ENCODE peak calls at places on chromosomes 4 and X, in four cellular contexts. H, Y, U and F are unnamed samples. For H3K4me1, the result is how much of the 10 kb centered on the place peaks cover.

GRCh38 chrX:56107320-56107719 is 124.8 kb upstream of the KLF8 start:
- DNase-seq in H (no peak), Y (no peak), U (no peak), F (no peak)

GRCh38 chr4:13543648-13544555 is at the start of gene NKX3-2:
- DNase-seq in H (no peak), Y (peak), U (no peak), F (no peak)

GRCh38 chr4:55079451-55080173 is 45.8 kb downstream of the KDR start:
- DNase-seq in H (no peak), Y (peak), U (no peak), F (no peak)

GRCh38 chr4:86497980-86498379 is 96.1 kb upstream of the PTPN13 start:
- DNase-seq in H (no peak), Y (peak), U (no peak), F (peak)

GRCh38 chr4:77358315-77358928 is 201.4 kb downstream of the CCNG2 start:
- DNase-seq in H (no peak), Y (peak), U (no peak), F (no peak)

GRCh38 chrX:46180258-46180687 is 364.9 kb downstream of the ZNF674 start:
- DNase-seq in H (no peak), Y (peak), U (no peak), F (peak)

GRCh38 chr4:74334636-74335035 is 26.4 kb downstream of the EPGN start:
- DNase-seq in H (no peak), Y (no peak), U (no peak), F (no peak)

GRCh38 chrX:116031331-116031730 is 139.2 kb upstream of the AGTR2 start:
- DNase-seq in H (no peak), Y (no peak), U (no peak), F (no peak)

GRCh38 chr4:28092610-28093009 is 1232.0 kb downstream of the STIM2 start:
- DNase-seq in H (no peak), Y (no peak), U (no peak), F (no peak)

GRCh38 chr4:82090717-82091116 is 283.1 kb downstream of the HNRNPD start:
- DNase-seq in H (no peak), Y (no peak), U (no peak), F (no peak)

GRCh38 chr4:145546556-145546955 is 64.9 kb downstream of the SMAD1 start:
- DNase-seq in H (no peak), Y (no peak), U (no peak), F (no peak)

GRCh38 chr4:2159931-2160330 is 82.0 kb downstream of the HAUS3 start:
- DNase-seq in H (no peak), Y (peak), U (no peak), F (no peak)

GRCh38 chr4:17619416-17620105 is 5.1 kb downstream of the MED28 start:
- DNase-seq in H (no peak), Y (no peak), U (no peak), F (no peak)

GRCh38 chr4:17618926-17619325 is 4.5 kb downstream of the MED28 start:
- DNase-seq in H (no peak), Y (no peak), U (no peak), F (no peak)

GRCh38 chr4:17614416-17615299 is at the start of gene MED28:
- DNase-seq in H (peak), Y (peak), U (peak), F (peak)

GRCh38 chr4:17616283-17616682 is 1.8 kb downstream of the MED28 start:
- DNase-seq in H (no peak), Y (no peak), U (no peak), F (no peak)

DNA sequence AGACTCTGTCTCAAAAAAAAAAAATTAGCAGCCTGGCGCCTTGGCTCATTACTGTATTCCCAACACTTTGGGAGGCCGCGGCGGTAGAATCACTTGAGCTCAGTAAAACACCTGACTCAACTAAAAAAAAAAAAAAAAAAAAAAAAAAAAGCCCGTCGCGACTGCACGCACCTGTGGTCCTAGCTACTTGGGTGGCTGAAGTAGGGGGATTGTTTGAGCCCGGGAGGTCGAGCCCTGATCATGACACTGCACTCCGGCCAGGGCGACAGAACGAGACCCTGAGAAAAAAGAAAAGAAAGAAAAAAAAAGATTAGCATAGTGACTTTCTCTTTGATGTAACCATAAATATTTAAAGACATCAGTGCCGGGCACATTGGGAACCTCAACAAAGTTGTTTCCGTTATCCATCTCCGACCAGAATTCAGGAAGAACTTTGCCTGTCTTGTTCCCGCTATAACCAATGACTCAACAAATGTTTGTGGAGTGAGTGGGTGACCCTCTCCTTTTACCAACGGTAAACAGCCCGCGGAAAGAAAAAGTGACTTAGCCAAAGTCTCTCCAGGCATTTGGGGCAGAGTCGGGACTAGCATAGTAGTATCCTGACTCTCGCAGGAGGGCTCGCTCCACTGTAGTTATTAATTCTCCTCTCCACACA is 553 bp upstream of the MED28 start:
- DNase-seq in H (no peak), Y (peak), U (no peak), F (no peak)
- H3K4me1 ChIP-seq in H (under half), Y (under half), U (under half), F (under half)

DNA sequence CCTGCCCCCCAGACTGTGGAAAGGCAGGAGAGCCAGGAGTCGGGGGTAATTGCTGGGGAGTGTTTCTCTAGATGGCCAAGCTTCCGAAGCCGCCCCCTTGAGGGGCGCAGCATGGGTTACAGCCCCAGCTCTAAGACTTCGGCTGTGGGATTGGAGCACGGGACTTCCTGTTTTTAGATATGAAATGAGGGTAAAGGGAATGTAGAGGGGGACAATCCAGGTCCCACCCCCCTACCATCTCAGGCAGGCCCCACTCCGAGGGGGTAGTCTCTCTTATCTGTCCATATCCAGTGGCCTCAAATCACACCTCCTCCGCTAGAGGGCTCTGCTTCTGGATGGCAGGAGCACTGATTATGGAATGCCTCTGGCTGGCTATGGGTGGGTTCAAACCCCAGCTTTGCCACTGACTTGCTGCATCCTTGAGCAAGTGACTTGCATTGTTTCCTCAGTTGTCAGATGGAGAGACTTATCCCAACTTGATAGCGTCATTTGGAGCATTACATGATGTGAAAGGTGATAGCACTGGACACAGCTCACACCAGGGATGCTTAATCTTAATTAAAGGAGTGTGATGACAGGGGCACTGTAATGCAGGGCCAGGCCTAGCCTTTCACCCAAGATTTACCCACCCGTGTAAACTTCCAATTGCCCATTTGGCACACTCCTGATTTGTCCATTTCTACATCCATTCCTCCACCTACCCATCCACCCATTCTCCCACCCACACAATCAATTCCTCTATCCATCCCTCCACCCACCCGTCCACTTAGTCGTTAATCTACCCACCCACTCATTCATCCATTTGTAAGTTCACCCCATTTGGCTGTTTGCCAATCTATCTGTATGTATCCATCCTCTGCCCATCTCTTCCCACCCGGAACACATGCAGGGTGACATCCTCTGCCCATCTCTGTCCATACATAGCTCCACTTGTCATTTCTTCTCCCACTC is 845 bp upstream of the KCND1 start:
- DNase-seq in H (peak), Y (peak), U (no peak), F (peak)
- H3K4me3 ChIP-seq in H (peak), Y (peak), U (peak), F (no peak)

GRCh38 chr4:184803884-184804283 is 21.9 kb downstream of the ACSL1 start:
- DNase-seq in H (no peak), Y (no peak), U (no peak), F (no peak)

GRCh38 chr4:184802203-184803015 is 23.4 kb downstream of the ACSL1 start:
- DNase-seq in H (no peak), Y (no peak), U (no peak), F (no peak)

GRCh38 chr4:184801781-184802180 is 24.0 kb downstream of the ACSL1 start:
- DNase-seq in H (no peak), Y (no peak), U (no peak), F (no peak)

GRCh38 chr4:184804621-184805020 is 21.1 kb downstream of the ACSL1 start:
- DNase-seq in H (no peak), Y (no peak), U (no peak), F (no peak)

GRCh38 chr4:184803133-184803532 is 22.6 kb downstream of the ACSL1 start:
- DNase-seq in H (no peak), Y (no peak), U (no peak), F (no peak)
- H3K4me1 ChIP-seq in H (under half), Y (under half), U (under half), F (under half)

DNA sequence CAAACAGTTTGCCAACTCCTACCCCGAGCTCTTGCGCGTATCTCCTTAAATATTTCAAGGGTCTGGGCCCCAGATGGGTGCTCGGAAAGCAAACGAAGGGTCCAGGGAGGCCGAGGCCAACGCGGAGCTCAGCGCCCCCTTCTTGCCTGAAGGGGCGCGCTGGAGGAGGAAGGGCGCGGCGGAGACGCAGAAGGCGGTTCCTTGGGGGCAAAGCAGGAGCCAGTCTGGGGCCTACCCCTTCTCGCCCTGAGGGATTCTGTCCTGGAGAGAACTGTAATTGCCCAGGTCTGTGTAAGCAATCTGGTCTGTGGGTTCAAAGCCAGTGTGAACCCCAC is 4.0 kb upstream of the SFRP2 start:
- DNase-seq in H (no peak), Y (no peak), U (no peak), F (no peak)
- H3K4me3 ChIP-seq in H (no peak), Y (peak), U (no peak), F (no peak)

GRCh38 chr4:147824316-147824715 is 92.4 kb downstream of the ARHGAP10 start:
- DNase-seq in H (no peak), Y (no peak), U (no peak), F (no peak)

GRCh38 chr4:147824884-147825283 is 93.0 kb downstream of the ARHGAP10 start:
- DNase-seq in H (no peak), Y (no peak), U (no peak), F (no peak)

GRCh38 chr4:147823135-147823534 is 91.2 kb downstream of the ARHGAP10 start:
- DNase-seq in H (no peak), Y (no peak), U (no peak), F (no peak)

GRCh38 chr4:147826288-147826646 is 94.4 kb downstream of the ARHGAP10 start:
- DNase-seq in H (no peak), Y (no peak), U (peak), F (no peak)

DNA sequence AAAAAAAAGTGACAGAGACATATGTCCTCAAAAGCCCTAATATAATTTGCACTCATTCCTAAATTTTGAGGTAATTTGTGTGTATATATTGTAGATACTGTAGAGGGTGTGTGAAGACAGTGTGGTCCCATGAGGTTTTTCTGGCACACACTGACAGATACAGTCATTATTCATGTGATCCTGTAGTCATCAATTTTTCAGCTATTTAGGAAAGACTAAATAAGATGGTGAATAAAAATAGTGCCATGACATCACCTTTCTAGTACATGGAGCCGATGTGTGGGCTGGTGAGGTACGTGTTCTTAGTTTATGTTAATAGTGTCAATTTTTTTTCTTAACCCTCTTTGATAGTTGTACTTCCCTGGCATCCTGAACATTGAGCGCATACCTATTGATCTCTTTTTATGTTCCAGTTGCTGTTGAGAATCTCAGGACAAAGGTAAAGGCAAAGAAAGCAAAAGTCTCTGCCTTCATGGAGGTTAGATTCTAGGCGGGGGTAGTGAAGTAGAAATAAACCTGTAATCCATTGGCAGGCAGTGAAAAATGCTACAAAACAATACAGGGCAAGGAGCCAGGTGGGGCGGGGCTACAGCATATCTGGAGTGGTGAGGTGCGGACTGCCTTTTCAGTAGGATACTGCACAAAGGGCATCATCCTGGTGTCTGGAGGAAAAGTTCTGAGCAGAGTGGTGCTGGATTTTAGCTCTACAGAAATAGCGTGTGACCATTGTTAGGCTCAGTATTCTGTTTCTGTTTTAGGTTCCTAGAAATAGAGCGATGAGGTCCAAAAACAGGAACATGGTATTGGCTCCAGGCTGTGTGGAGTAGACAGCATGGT is 93.8 kb downstream of the ARHGAP10 start:
- DNase-seq in H (no peak), Y (peak), U (peak), F (no peak)
- H3K4me1 ChIP-seq in H (under half), Y (under half), U (under half), F (under half)

GRCh38 chr4:169293343-169294176 is 22.8 kb upstream of the SH3RF1 start:
- DNase-seq in H (no peak), Y (no peak), U (no peak), F (no peak)
- H3K4me3 ChIP-seq in H (no peak), Y (no peak), U (no peak), F (no peak)

GRCh38 chrX:153880440-153880815 is 5.5 kb downstream of the L1CAM start:
- DNase-seq in H (no peak), Y (no peak), U (no peak), F (no peak)
- H3K4me1 ChIP-seq in H (under half), Y (under half), U (under half), F (under half)

GRCh38 chrX:39821709-39822095 is 276.1 kb downstream of the BCOR start:
- DNase-seq in H (peak), Y (no peak), U (no peak), F (no peak)

GRCh38 chrX:39821011-39821708 is 276.6 kb downstream of the BCOR start:
- DNase-seq in H (peak), Y (peak), U (no peak), F (peak)

GRCh38 chrX:39818750-39819149 is 279.0 kb downstream of the BCOR start:
- DNase-seq in H (no peak), Y (no peak), U (no peak), F (no peak)

GRCh38 chrX:39822133-39822748 is 275.5 kb downstream of the BCOR start:
- DNase-seq in H (no peak), Y (no peak), U (no peak), F (no peak)

DNA sequence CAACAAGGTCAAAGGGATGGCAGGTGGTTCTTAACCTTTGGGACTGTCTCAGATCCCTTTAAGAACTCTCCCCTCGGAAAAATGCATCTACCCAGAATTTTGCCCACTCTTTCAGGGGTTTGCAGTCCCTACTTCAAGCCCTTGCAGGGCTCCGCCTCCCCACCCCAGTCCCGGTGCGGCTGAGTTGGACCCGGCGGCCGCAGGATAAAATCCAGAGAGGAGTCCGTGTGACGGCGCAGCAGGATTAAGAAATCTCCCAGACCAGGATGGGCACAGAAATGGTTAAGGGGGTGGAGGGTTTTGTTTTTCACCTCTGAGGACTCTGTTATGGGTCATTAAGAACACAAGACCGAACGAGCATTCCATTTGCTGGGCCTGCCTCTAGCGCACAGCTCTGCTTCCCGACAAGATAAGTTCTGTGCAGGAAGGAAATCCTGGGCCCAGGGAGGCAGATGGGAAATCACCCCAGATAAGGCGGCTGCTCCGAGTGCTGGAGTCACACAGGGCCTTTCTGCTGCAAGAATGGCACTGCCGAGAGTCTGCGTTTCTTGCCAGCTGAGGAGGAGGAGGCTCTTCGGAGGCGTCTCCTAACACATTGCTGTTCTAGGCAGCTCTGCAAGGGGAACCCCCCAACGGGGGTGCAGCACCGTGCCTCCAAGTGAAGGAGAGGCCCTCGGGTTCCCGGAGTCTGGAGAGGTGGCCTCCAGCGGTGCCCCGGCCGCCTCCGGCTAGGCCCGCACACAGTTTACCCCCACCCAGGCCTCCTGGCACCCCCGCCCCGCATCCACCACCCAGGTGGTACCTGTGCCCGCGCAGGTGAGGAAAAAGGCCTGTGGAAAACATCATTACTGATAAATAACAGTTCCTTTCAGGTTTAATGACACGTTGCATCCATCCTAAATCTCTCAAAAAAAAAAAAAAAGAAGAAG is 277.6 kb downstream of the BCOR start:
- DNase-seq in H (peak), Y (peak), U (no peak), F (no peak)
- H3K4me3 ChIP-seq in H (peak), Y (peak), U (no peak), F (no peak)

DNA sequence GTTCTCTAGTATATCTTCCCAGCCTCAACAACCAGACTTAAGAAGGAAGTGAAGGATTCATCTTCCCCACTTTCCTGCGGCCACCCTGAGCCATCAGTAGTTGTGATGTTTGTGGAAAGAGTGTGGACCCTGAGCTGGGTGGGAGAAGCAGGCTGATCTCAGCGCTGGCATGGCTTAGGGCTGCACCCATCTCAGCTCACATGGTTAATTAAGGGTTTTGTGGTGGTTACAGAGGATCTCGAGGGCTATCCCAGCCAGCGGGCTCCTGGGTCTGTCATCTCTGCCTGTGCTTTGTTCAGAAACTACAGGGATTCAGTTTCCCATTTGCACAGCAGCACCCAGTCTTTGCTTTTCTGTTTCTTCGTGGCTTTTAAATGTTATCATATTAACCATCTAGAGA is 163.4 kb downstream of the PTTG2 start:
- DNase-seq in H (no peak), Y (no peak), U (no peak), F (no peak)
- H3K4me1 ChIP-seq in H (under half), Y (under half), U (under half), F (under half)

GRCh38 chrX:51496501-51497291 is at the start of gene NUDT11:
- DNase-seq in H (peak), Y (peak), U (peak), F (peak)
- H3K4me3 ChIP-seq in H (peak), Y (peak), U (peak), F (peak)